ENCODE peak calls at places on chromosomes 3 and 15, in eight cellular contexts. Z, T, Q, X, R, I, P and M are unnamed samples.

GRCh38 chr3:176663376-176663775 is 533.9 kb downstream of the TBL1XR1 start:
- DNase-seq in Z (peak), T (no peak), Q (peak), X (peak), R (no peak), I (no peak), P (no peak), M (no peak)

GRCh38 chr3:123499316-123499715 is 50.4 kb upstream of the ADCY5 start:
- DNase-seq in Z (peak), T (no peak), Q (peak), X (peak), R (no peak), I (no peak), P (no peak), M (peak)

GRCh38 chr15:75723847-75724660 is 11.4 kb upstream of the CSPG4 start:
- DNase-seq in Z (peak), T (peak), Q (peak), X (peak), R (peak), I (peak), P (peak), M (peak)

GRCh38 chr15:52709172-52709979 is 30.2 kb upstream of the ATOSA start:
- DNase-seq in Z (no peak), T (peak), Q (no peak), X (no peak), R (no peak), I (peak), P (no peak), M (no peak)

GRCh38 chr3:48217449-48217848 is 5.8 kb upstream of the CAMP start:
- DNase-seq in Z (no peak), T (no peak), Q (no peak), X (no peak), R (no peak), I (no peak), P (peak), M (no peak)

GRCh38 chr3:116029286-116029685 is 406.0 kb downstream of the GAP43 start:
- DNase-seq in Z (no peak), T (no peak), Q (no peak), X (no peak), R (no peak), I (no peak), P (no peak), M (no peak)

GRCh38 chr3:52839892-52840545 is 5.2 kb upstream of the MUSTN1 start:
- DNase-seq in Z (no peak), T (no peak), Q (no peak), X (no peak), R (no peak), I (no peak), P (no peak), M (no peak)

GRCh38 chr15:80773122-80773551 is 6.0 kb upstream of the CEMIP start:
- DNase-seq in Z (peak), T (no peak), Q (peak), X (peak), R (no peak), I (no peak), P (no peak), M (peak)

GRCh38 chr15:64740361-64741170 is 34.8 kb downstream of the RBPMS2 start:
- DNase-seq in Z (peak), T (peak), Q (peak), X (no peak), R (no peak), I (peak), P (peak), M (no peak)

GRCh38 chr15:32733276-32733675 is 15.5 kb downstream of the GREM1 start:
- DNase-seq in Z (peak), T (no peak), Q (no peak), X (no peak), R (no peak), I (no peak), P (no peak), M (peak)

GRCh38 chr3:170868577-170869239 is 1.3 kb downstream of the RPL22L1 start:
- DNase-seq in Z (no peak), T (peak), Q (no peak), X (no peak), R (no peak), I (no peak), P (no peak), M (no peak)

GRCh38 chr3:154852515-154852914 is 227.6 kb upstream of the MME start:
- DNase-seq in Z (no peak), T (no peak), Q (no peak), X (no peak), R (no peak), I (no peak), P (no peak), M (no peak)

GRCh38 chr3:20645340-20645739 is 459.3 kb upstream of the SGO1 start:
- DNase-seq in Z (peak), T (no peak), Q (no peak), X (no peak), R (no peak), I (no peak), P (no peak), M (peak)
- H3K4me3 ChIP-seq in Z (no peak), T (no peak), Q (no peak), X (no peak), R (no peak), I (no peak), P (no peak), M (no peak)

GRCh38 chr3:32004111-32004790 is 22.7 kb downstream of the ZNF860 start:
- DNase-seq in Z (no peak), T (no peak), Q (no peak), X (no peak), R (no peak), I (peak), P (no peak), M (no peak)
- TF ChIP-seq CTCF in Z (peak), T (no peak), Q (no peak), X (no peak), R (no peak), I (peak), P (no peak), M (no peak)

GRCh38 chr15:57217716-57218598 is 158.3 kb upstream of the CGNL1 start:
- DNase-seq in Z (peak), T (no peak), Q (peak), X (no peak), R (no peak), I (no peak), P (no peak), M (no peak)

GRCh38 chr15:57213783-57214366 is 162.4 kb upstream of the CGNL1 start:
- DNase-seq in Z (peak), T (peak), Q (peak), X (no peak), R (no peak), I (peak), P (no peak), M (no peak)

GRCh38 chr15:57215371-57215770 is 160.9 kb upstream of the CGNL1 start:
- DNase-seq in Z (no peak), T (no peak), Q (no peak), X (no peak), R (no peak), I (no peak), P (no peak), M (no peak)

GRCh38 chr15:57218826-57219576 is 157.3 kb upstream of the CGNL1 start:
- DNase-seq in Z (peak), T (peak), Q (peak), X (no peak), R (no peak), I (peak), P (no peak), M (peak)

GRCh38 chr15:57216288-57216687 is 160.0 kb upstream of the CGNL1 start:
- DNase-seq in Z (peak), T (no peak), Q (peak), X (no peak), R (no peak), I (peak), P (no peak), M (no peak)
- H3K4me3 ChIP-seq in Z (no peak), T (no peak), Q (peak), X (no peak), R (no peak), I (no peak), P (no peak), M (no peak)

GRCh38 chr3:196988241-196989029 is 19.8 kb upstream of the PIGZ start:
- DNase-seq in Z (no peak), T (no peak), Q (no peak), X (no peak), R (no peak), I (peak), P (no peak), M (no peak)
- TF ChIP-seq CTCF in Z (no peak), T (no peak), Q (peak), X (peak), R (no peak), I (peak), P (no peak), M (peak)

DNA sequence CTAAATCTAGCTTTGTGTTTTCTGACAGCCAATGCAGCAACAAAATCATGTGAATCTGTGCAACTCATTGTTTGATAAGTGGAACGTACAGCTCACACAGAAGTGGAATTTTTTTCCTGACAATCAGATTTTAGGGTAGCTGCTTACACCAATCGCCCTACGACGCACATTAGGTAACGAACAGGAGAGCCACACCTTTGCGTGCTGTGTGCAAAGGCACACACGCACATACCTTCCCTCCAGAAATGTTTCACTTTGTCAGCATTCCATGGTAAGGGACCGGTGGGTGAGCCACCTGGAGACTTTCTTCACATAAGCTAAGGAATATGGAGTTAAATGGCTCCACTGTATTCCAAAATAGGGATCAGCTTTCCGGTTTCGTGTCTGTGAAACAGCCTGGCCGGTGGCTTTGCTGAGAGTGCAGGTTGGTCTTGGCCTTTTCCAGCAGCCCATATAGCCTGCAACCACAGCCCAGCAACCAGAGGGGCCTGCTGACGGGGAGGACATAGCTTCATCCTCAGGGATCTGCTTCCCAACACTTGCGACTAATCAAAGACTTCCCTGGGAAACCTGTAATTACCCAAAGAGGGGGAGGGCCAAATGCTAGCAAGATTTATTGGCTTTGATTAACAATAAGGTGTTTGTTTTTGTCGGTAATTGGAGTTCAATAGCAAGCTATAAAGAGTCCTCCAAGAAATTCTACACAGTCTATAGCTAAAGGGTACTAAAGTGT is 145.3 kb downstream of the ADAMTS17 start:
- DNase-seq in Z (no peak), T (no peak), Q (no peak), X (no peak), R (no peak), I (no peak), P (no peak), M (no peak)
- H3K4me3 ChIP-seq in Z (no peak), T (no peak), Q (no peak), X (no peak), R (no peak), I (no peak), P (no peak), M (no peak)

GRCh38 chr3:121724130-121724529 is 25.4 kb downstream of the GOLGB1 start:
- DNase-seq in Z (no peak), T (peak), Q (no peak), X (no peak), R (no peak), I (no peak), P (no peak), M (no peak)

GRCh38 chr3:121723485-121723884 is 26.1 kb downstream of the GOLGB1 start:
- DNase-seq in Z (no peak), T (no peak), Q (no peak), X (no peak), R (no peak), I (no peak), P (no peak), M (no peak)

GRCh38 chr3:121719423-121719822 is 30.1 kb downstream of the GOLGB1 start:
- DNase-seq in Z (no peak), T (no peak), Q (no peak), X (no peak), R (no peak), I (no peak), P (no peak), M (no peak)

GRCh38 chr3:121720163-121720562 is 29.4 kb downstream of the GOLGB1 start:
- DNase-seq in Z (no peak), T (no peak), Q (no peak), X (no peak), R (no peak), I (no peak), P (no peak), M (no peak)

GRCh38 chr3:121722346-121722745 is 27.2 kb downstream of the GOLGB1 start:
- DNase-seq in Z (no peak), T (no peak), Q (no peak), X (no peak), R (no peak), I (no peak), P (no peak), M (no peak)
- TF ChIP-seq CTCF in Z (no peak), T (no peak), Q (no peak), X (no peak), R (no peak), I (no peak), P (no peak), M (no peak)

GRCh38 chr15:42079401-42079908 is 14.9 kb downstream of the PLA2G4D start:
- DNase-seq in Z (no peak), T (no peak), Q (no peak), X (no peak), R (no peak), I (no peak), P (no peak), M (no peak)
- H3K4me3 ChIP-seq in Z (no peak), T (no peak), Q (no peak), X (no peak), R (no peak), I (no peak), P (no peak), M (no peak)